ENCODE peak calls at places on chromosomes 16 and 17, in four cellular contexts. Z is WTC11, A is dorsolateral prefrontal cortex, E is GM10248. L is an unnamed sample.

GRCh38 chr16:66248096-66248495 is 118.4 kb upstream of the CDH5 start:
- DNase-seq in Z (no peak), A (no peak), E (no peak), L (peak)

GRCh38 chr17:73604476-73604875 is 39.8 kb downstream of the SDK2 start:
- DNase-seq in Z (no peak), A (no peak), E (no peak), L (peak)

GRCh38 chr17:27466376-27466747 is 10.1 kb downstream of the KSR1 start:
- DNase-seq in Z (no peak), A (no peak), E (no peak), L (no peak)

GRCh38 chr17:72266099-72266852 is 145.5 kb downstream of the SOX9 start:
- DNase-seq in Z (no peak), A (no peak), E (no peak), L (no peak)

GRCh38 chr16:51416921-51417320 is 265.9 kb upstream of the SALL1 start:
- DNase-seq in Z (no peak), A (no peak), E (no peak), L (no peak)

GRCh38 chr16:8588703-8589292 is 1.5 kb downstream of the TMEM114 start:
- DNase-seq in Z (peak), A (no peak), E (no peak), L (no peak)

GRCh38 chr17:81309140-81309858 is 14.2 kb upstream of the SLC38A10 start:
- DNase-seq in Z (peak), A (peak), E (no peak), L (no peak)

GRCh38 chr16:83475108-83475507 is 332.7 kb upstream of the HSBP1 start:
- DNase-seq in Z (no peak), A (no peak), E (no peak), L (no peak)

GRCh38 chr16:10859020-10859419 is 18.0 kb upstream of the CIITA start:
- DNase-seq in Z (no peak), A (no peak), E (no peak), L (no peak)

GRCh38 chr17:3893720-3894116 is 865 bp upstream of the CAMKK1 start:
- DNase-seq in Z (no peak), A (no peak), E (no peak), L (no peak)

GRCh38 chr17:80935526-80935925 is 56.1 kb upstream of the CHMP6 start:
- DNase-seq in Z (no peak), A (no peak), E (no peak), L (no peak)

GRCh38 chr16:6841392-6841791 is 491.3 kb upstream of the RBFOX1 start:
- DNase-seq in Z (no peak), A (no peak), E (no peak), L (no peak)

GRCh38 chr17:79616801-79617200 is 6.0 kb upstream of the RBFOX3 start:
- DNase-seq in Z (no peak), A (no peak), E (no peak), L (no peak)

GRCh38 chr16:16798504-16798903 is 419.6 kb downstream of the NPIPA7 start:
- DNase-seq in Z (no peak), A (no peak), E (no peak), L (no peak)

GRCh38 chr16:88686062-88686438 is 257 bp downstream of the SNAI3 start:
- DNase-seq in Z (no peak), A (no peak), E (peak), L (no peak)

GRCh38 chr16:29007865-29008593 is 23.2 kb downstream of the LAT start:
- DNase-seq in Z (no peak), A (peak), E (no peak), L (no peak)

GRCh38 chr16:30084816-30085159 is 6.9 kb downstream of the TBX6 start:
- DNase-seq in Z (no peak), A (no peak), E (no peak), L (no peak)

GRCh38 chr17:68576811-68577551 is 24.2 kb downstream of the FAM20A start:
- DNase-seq in Z (no peak), A (no peak), E (no peak), L (no peak)
- TF ChIP-seq CTCF in Z (no peak), A (no peak), E (no peak), L (no peak)

DNA sequence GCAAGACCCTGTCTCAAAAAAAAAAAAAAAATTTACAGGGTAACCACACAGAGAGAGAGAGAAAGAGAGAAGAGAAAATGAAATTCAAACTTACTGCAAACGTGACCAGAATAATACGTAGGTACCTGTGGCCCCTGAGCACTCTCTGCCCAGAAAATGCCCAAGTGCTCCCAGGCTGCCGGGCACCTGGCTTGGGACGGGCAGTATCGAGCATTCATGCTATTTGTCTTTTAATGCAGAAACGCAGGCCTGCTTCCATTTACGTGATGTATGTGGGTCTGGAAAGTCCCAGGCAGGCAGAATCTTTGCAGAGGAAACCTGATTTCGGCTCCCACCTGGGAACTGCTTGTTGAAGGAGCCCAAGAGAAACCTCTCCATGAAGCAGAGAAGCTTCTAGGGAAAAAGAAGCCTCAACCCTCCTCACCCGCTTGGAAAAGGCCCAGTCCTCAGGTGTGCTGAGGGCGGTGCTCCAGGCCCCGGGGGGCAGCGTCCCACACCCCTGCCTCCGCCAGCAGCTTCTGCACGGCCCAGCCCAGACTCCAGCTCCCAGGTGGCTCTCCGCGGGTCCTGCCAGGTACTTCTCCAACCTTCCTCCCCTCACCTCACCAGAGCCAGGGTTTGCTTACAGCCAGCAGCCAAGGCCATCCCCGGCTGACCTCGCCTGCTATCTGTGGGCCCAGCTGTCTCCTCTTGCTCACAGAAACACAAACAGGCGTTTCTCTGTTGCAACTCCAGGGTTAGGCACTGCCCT is 14.0 kb downstream of the RPH3AL start:
- DNase-seq in Z (no peak), A (no peak), E (no peak), L (no peak)
- TF ChIP-seq CTCF in Z (no peak), A (no peak), E (no peak), L (no peak)

GRCh38 chr17:35981908-35982330 is 622 bp upstream of the CCL16 start:
- DNase-seq in Z (peak), A (no peak), E (no peak), L (no peak)
- TF ChIP-seq CTCF in Z (no peak), A (no peak), E (peak), L (no peak)

GRCh38 chr17:36152639-36153120 is 23.8 kb downstream of the TBC1D3B start:
- DNase-seq in Z (no peak), A (no peak), E (no peak), L (no peak)
- TF ChIP-seq CTCF in Z (no peak), A (peak), E (peak), L (peak)

GRCh38 chr17:61463068-61463980 is 11.1 kb downstream of the TBX4 start:
- DNase-seq in Z (peak), A (no peak), E (no peak), L (peak)
- TF ChIP-seq CTCF in Z (no peak), A (no peak), E (no peak), L (peak)

GRCh38 chr17:52124993-52125392 is 33.5 kb downstream of the CA10 start:
- DNase-seq in Z (no peak), A (no peak), E (no peak), L (no peak)

GRCh38 chr17:52124561-52124960 is 34.0 kb downstream of the CA10 start:
- DNase-seq in Z (no peak), A (no peak), E (no peak), L (no peak)

GRCh38 chr17:52120465-52120864 is 38.0 kb downstream of the CA10 start:
- DNase-seq in Z (no peak), A (no peak), E (no peak), L (no peak)
- TF ChIP-seq CTCF in Z (no peak), A (no peak), E (no peak), L (no peak)

GRCh38 chr17:48555183-48555615 is 10.3 kb upstream of the HOXB2 start:
- DNase-seq in Z (no peak), A (no peak), E (no peak), L (no peak)
- TF ChIP-seq CTCF in Z (no peak), A (no peak), E (no peak), L (no peak)

GRCh38 chr16:86406056-86406455 is 104.3 kb upstream of the FOXF1 start:
- DNase-seq in Z (no peak), A (no peak), E (no peak), L (no peak)
- TF ChIP-seq CTCF in Z (no peak), A (no peak), E (no peak), L (no peak)

GRCh38 chr17:15257316-15257925 is 7.7 kb downstream of the PMP22 start:
- DNase-seq in Z (peak), A (peak), E (peak), L (no peak)
- TF ChIP-seq CTCF in Z (peak), A (peak), E (peak), L (peak)

L was measured in chondrocyte.